ENCODE peak calls at places on chromosomes 16 and 17, in five cellular contexts. J is smooth muscle cell of the brain vasculature, K is HEK293T, Q is NCI-H1436, Y is skeletal muscle cell. G is an unnamed sample.

GRCh38 chr17:21167303-21167702 is 40.5 kb downstream of the DHRS7B start:
- DNase-seq in J (no peak), K (no peak), Q (no peak), Y (no peak), G (no peak)

GRCh38 chr16:87344931-87345631 is 27.9 kb upstream of the C16orf95 start:
- DNase-seq in J (no peak), K (no peak), Q (no peak), Y (no peak), G (no peak)

GRCh38 chr17:33459078-33459940 is 166.2 kb upstream of the ASIC2 start:
- DNase-seq in J (no peak), K (no peak), Q (no peak), Y (peak), G (no peak)

GRCh38 chr16:57007050-57007449 is 17.7 kb downstream of the NLRC5 start:
- DNase-seq in J (no peak), K (no peak), Q (no peak), Y (no peak), G (no peak)

GRCh38 chr17:2723505-2723996 is 12.0 kb upstream of the CLUH start:
- DNase-seq in J (no peak), K (no peak), Q (no peak), Y (no peak), G (no peak)

GRCh38 chr16:27823438-27823820 is 240.1 kb downstream of the GSG1L start:
- DNase-seq in J (no peak), K (no peak), Q (no peak), Y (no peak), G (no peak)

GRCh38 chr16:57982345-57982744 is 11.4 kb upstream of the CNGB1 start:
- DNase-seq in J (no peak), K (no peak), Q (no peak), Y (no peak), G (no peak)

GRCh38 chr17:60451965-60452364 is 29.7 kb downstream of the CHCT1 start:
- DNase-seq in J (no peak), K (no peak), Q (no peak), Y (no peak), G (no peak)

GRCh38 chr16:11669380-11670146 is 1.3 kb downstream of the SNN start:
- DNase-seq in J (no peak), K (no peak), Q (no peak), Y (no peak), G (no peak)

GRCh38 chr16:70520612-70521297 is 2.6 kb downstream of the COG4 start:
- DNase-seq in J (no peak), K (no peak), Q (no peak), Y (peak), G (no peak)

GRCh38 chr16:10188236-10188635 is 6.0 kb upstream of the GRIN2A start:
- DNase-seq in J (no peak), K (no peak), Q (no peak), Y (no peak), G (no peak)

GRCh38 chr17:74431568-74432483 is at the start of gene GPRC5C:
- DNase-seq in J (no peak), K (peak), Q (peak), Y (no peak), G (no peak)

GRCh38 chr16:27400751-27401620 is 988 bp upstream of the IL21R start:
- DNase-seq in J (no peak), K (no peak), Q (no peak), Y (no peak), G (no peak)

GRCh38 chr16:67112591-67113399 is 3.1 kb downstream of the PHAF1 start:
- DNase-seq in J (no peak), K (no peak), Q (no peak), Y (no peak), G (no peak)

GRCh38 chr16:56332464-56333079 is 92.8 kb downstream of the AMFR start:
- DNase-seq in J (no peak), K (peak), Q (no peak), Y (peak), G (no peak)

GRCh38 chr16:70688266-70688742 is 2.5 kb upstream of the MTSS2 start:
- DNase-seq in J (no peak), K (no peak), Q (no peak), Y (no peak), G (no peak)

GRCh38 chr17:81422776-81423697 is 27.8 kb downstream of the BAHCC1 start:
- DNase-seq in J (no peak), K (no peak), Q (no peak), Y (peak), G (peak)

GRCh38 chr16:1495281-1496262 is 2.4 kb downstream of the TELO2 start:
- DNase-seq in J (no peak), K (no peak), Q (no peak), Y (no peak), G (no peak)

GRCh38 chr17:21278304-21279197 is 6.0 kb upstream of the MAP2K3 start:
- DNase-seq in J (no peak), K (no peak), Q (no peak), Y (no peak), G (no peak)

GRCh38 chr16:57863434-57864160 is 61.3 kb upstream of the KIFC3 start:
- DNase-seq in J (peak), K (peak), Q (peak), Y (peak), G (no peak)

GRCh38 chr17:78674595-78675315 is 97.6 kb upstream of the DNAH17 start:
- DNase-seq in J (no peak), K (no peak), Q (no peak), Y (no peak), G (no peak)

GRCh38 chr17:16314189-16314588 is 39.1 kb downstream of the CENPV start:
- DNase-seq in J (no peak), K (no peak), Q (no peak), Y (no peak), G (no peak)

GRCh38 chr16:71357681-71358080 is 842 bp upstream of the CALB2 start:
- DNase-seq in J (no peak), K (no peak), Q (no peak), Y (no peak), G (no peak)

GRCh38 chr17:76529643-76530488 is 7.6 kb downstream of the CYGB start:
- DNase-seq in J (peak), K (no peak), Q (no peak), Y (peak), G (no peak)

GRCh38 chr16:3190949-3191353 is 2.9 kb downstream of the OR1F1 start:
- DNase-seq in J (no peak), K (peak), Q (no peak), Y (no peak), G (no peak)

GRCh38 chr16:17270683-17271109 is 200.1 kb downstream of the XYLT1 start:
- DNase-seq in J (no peak), K (no peak), Q (no peak), Y (no peak), G (no peak)

GRCh38 chr17:15261063-15261817 is 3.9 kb downstream of the PMP22 start:
- DNase-seq in J (no peak), K (peak), Q (no peak), Y (no peak), G (no peak)

GRCh38 chr17:17911003-17911613 is 61.1 kb downstream of the TOM1L2 start:
- DNase-seq in J (no peak), K (no peak), Q (no peak), Y (no peak), G (peak)

G was measured in SK-N-DZ.